ENCODE peak calls at places on chromosomes 7 and 10, in four cellular contexts. B, J, S and F are unnamed samples.

GRCh38 chr10:74096777-74097176 is 53.9 kb downstream of the AP3M1 start:
- DNase-seq in B (no peak), J (no peak), S (no peak), F (no peak)

GRCh38 chr7:137146012-137146455 is 197.5 kb downstream of the PTN start:
- DNase-seq in B (no peak), J (no peak), S (peak), F (no peak)

GRCh38 chr10:86368046-86368445 is 1.5 kb upstream of the GRID1 start:
- DNase-seq in B (no peak), J (no peak), S (no peak), F (no peak)

GRCh38 chr10:74263996-74264395 is 113.0 kb downstream of the ADK start:
- DNase-seq in B (no peak), J (no peak), S (no peak), F (no peak)

GRCh38 chr10:47230482-47230881 is 69.5 kb upstream of the GDF10 start:
- DNase-seq in B (no peak), J (no peak), S (no peak), F (no peak)

GRCh38 chr7:43294080-43294630 is 181.7 kb downstream of the HECW1 start:
- DNase-seq in B (peak), J (peak), S (peak), F (peak)

GRCh38 chr7:76076995-76077394 is 29.1 kb downstream of the MDH2 start:
- DNase-seq in B (no peak), J (no peak), S (no peak), F (no peak)

GRCh38 chr7:24139996-24140395 is 144.0 kb upstream of the NPY start:
- DNase-seq in B (no peak), J (no peak), S (no peak), F (no peak)

GRCh38 chr10:5260828-5261227 is 64.2 kb downstream of the AKR1C4 start:
- DNase-seq in B (no peak), J (no peak), S (no peak), F (no peak)

GRCh38 chr7:30699706-30700495 is 17.6 kb upstream of the CRHR2 start:
- DNase-seq in B (no peak), J (peak), S (no peak), F (no peak)

GRCh38 chr10:969473-970150 is 18.6 kb upstream of the GTPBP4 start:
- DNase-seq in B (no peak), J (peak), S (no peak), F (no peak)

GRCh38 chr7:103540986-103541385 is 95.0 kb upstream of the SLC26A5 start:
- DNase-seq in B (peak), J (no peak), S (no peak), F (no peak)

GRCh38 chr7:14836571-14837189 is 65.9 kb downstream of the DGKB start:
- DNase-seq in B (no peak), J (peak), S (peak), F (peak)

GRCh38 chr10:68516766-68517165 is 10.6 kb downstream of the SLC25A16 start:
- DNase-seq in B (no peak), J (no peak), S (peak), F (no peak)

GRCh38 chr10:120732067-120732466 is 119.1 kb upstream of the WDR11 start:
- DNase-seq in B (no peak), J (no peak), S (no peak), F (peak)

GRCh38 chr10:126596472-126597016 is 73.9 kb downstream of the C10orf90 start:
- DNase-seq in B (no peak), J (no peak), S (no peak), F (no peak)

GRCh38 chr10:87761892-87762291 is 56.1 kb downstream of the ATAD1 start:
- DNase-seq in B (no peak), J (no peak), S (peak), F (peak)

GRCh38 chr7:88546808-88547207 is 212.7 kb upstream of the ZNF804B start:
- DNase-seq in B (peak), J (peak), S (peak), F (no peak)

GRCh38 chr7:40673285-40673684 is 538.5 kb downstream of the SUGCT start:
- DNase-seq in B (no peak), J (no peak), S (peak), F (peak)

GRCh38 chr10:49187044-49187484 is 1.1 kb downstream of the TMEM273 start:
- DNase-seq in B (no peak), J (no peak), S (no peak), F (no peak)

GRCh38 chr10:62153191-62153590 is 115.5 kb downstream of the RTKN2 start:
- DNase-seq in B (no peak), J (no peak), S (peak), F (no peak)

GRCh38 chr7:100623951-100624824 is 11.8 kb downstream of the MOSPD3 start:
- DNase-seq in B (no peak), J (no peak), S (no peak), F (no peak)

GRCh38 chr10:85862771-85863170 is 503.8 kb downstream of the GRID1 start:
- DNase-seq in B (no peak), J (peak), S (no peak), F (no peak)

GRCh38 chr10:33327750-33328149 is 6.7 kb downstream of the NRP1 start:
- DNase-seq in B (no peak), J (peak), S (peak), F (no peak)

GRCh38 chr10:60349426-60349825 is 40.2 kb downstream of the ANK3 start:
- DNase-seq in B (no peak), J (no peak), S (no peak), F (no peak)

GRCh38 chr10:8112942-8113442 is 58.5 kb downstream of the GATA3 start:
- DNase-seq in B (no peak), J (no peak), S (no peak), F (no peak)

GRCh38 chr10:76779821-76780281 is 857.8 kb downstream of the KCNMA1 start:
- DNase-seq in B (no peak), J (peak), S (no peak), F (no peak)

GRCh38 chr10:32139223-32140073 is 83.2 kb upstream of the KIF5B start:
- DNase-seq in B (peak), J (peak), S (peak), F (peak)

GRCh38 chr7:50308301-50309129 is 4.0 kb downstream of the IKZF1 start:
- DNase-seq in B (no peak), J (no peak), S (no peak), F (no peak)

GRCh38 chr7:12855036-12855435 is 167.6 kb downstream of the ARL4A start:
- DNase-seq in B (no peak), J (no peak), S (no peak), F (no peak)
- H3K27ac ChIP-seq in B (no peak), J (no peak), S (no peak), F (no peak)

DNA sequence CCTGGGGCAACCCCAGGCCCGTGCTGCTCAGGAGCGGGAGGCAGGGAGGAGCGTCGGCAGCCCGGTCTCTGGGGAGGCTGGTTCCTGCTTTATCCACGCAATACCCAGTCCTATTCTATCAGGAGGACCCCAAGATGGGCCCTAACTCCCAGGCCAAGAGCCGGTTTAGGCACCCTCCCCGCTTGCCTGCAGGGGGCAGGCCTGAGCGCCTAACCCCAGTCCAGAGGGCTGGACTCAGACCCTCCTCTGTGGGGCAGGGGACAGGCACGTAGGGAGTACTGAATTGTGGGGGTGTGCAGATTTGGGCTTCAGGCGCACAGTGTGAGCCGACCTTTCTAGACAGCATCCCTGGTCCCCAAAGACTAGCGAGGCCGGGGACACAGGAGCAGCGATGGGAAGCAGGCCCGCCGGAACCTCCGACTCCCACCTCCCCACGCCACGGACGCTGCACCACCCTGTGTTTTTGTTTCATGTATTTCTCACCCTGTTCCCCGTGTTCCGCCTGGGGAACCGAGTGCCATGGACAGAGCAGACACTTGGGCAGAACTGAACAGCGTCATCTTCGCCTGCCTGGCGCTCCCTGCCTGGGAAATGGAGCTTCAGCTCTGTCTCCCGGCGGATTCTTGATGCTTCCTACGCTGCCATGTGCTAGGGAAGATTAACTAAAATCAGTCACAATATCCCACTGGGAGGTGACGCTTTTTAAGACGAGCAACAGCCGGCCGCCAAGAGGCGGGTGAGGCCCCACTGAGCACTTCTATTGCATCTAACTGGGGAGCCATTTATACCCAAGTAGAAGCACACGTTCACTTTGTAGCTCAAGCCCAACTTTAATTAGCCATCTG is 5.3 kb downstream of the NUDT1 start:
- DNase-seq in B (no peak), J (peak), S (peak), F (no peak)
- TF ChIP-seq CTCF in B (no peak), J (peak), S (peak), F (peak)

DNA sequence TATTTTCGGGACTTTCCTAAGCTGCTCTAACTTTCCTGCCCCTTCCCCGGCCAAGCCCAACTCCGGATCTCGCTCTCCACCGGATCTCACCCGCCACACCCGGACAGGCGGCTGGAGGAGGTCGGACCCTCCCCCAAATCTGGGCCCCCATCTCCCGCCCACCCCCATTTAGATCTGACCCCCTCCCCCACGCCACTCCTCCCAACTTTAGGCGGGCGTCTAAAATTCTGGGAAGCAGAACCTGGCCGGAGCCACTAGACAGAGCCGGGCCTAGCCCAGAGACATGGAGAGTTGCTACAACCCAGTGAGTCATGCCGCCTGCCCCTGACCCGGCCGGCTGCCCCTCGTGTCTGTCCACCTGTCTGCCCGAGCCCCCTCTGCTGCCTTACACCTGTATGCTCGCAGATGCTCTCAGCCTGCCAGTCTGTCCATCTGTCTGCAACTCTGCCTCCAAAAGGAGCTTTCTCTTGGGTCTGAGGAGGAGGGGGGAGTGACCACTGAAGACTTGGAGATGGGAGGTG is at the start of gene NFKB2:
- DNase-seq in B (no peak), J (no peak), S (no peak), F (no peak)
- H3K27ac ChIP-seq in B (peak), J (no peak), S (peak), F (peak)

GRCh38 chr10:98916751-98917150 is 318.9 kb downstream of the HPSE2 start:
- DNase-seq in B (no peak), J (peak), S (no peak), F (no peak)
- TF ChIP-seq CTCF in B (no peak), J (no peak), S (no peak), F (no peak)